ENCODE peak calls at places on chromosome 2, in eight cellular contexts. F is neural crest cell; N is H7; S is HuH-7.5; V is Peyer's patch; J is activated CD4-positive, alpha-beta T cell treated with anti-CD3 and anti-CD28 coated beads, Interleukin-2, amount 50 U/mL, for 24 hours; Z is stimulated activated CD8-positive, alpha-beta memory T cell treated with anti-CD3 and anti-CD28 coated beads, Interleukin-4, amount 100 ng/mL, for 1 hour; I is kidney. K is an unnamed sample.

GRCh38 chr2:79855264-79856006 is 342.6 kb downstream of the CTNNA2 start:
- DNase-seq in S (no peak), N (peak), F (no peak), Z (no peak), I (no peak), J (no peak), V (no peak), K (no peak)

GRCh38 chr2:46847185-46847710 is 68.4 kb downstream of the MCFD2 start:
- DNase-seq in Z (no peak), J (no peak), F (no peak), N (no peak), I (peak), S (no peak), V (peak), K (peak)

GRCh38 chr2:68368657-68369339 is 3.7 kb downstream of the PLEK start:
- DNase-seq in Z (no peak), J (no peak), V (no peak), N (no peak), I (no peak), S (no peak), F (no peak), K (no peak)

GRCh38 chr2:207879536-207879935 is 109.8 kb upstream of the FZD5 start:
- DNase-seq in F (no peak), I (no peak), S (no peak), V (no peak), J (no peak), N (no peak), Z (no peak), K (no peak)

GRCh38 chr2:95041060-95041823 is 15.7 kb downstream of the MAL start:
- DNase-seq in N (no peak), J (no peak), F (no peak), I (no peak), Z (no peak), S (no peak), V (no peak), K (no peak)

GRCh38 chr2:212520340-212520739 is 18.3 kb downstream of the ERBB4 start:
- DNase-seq in N (peak), Z (no peak), F (no peak), S (no peak), V (no peak), J (no peak), I (no peak), K (no peak)

GRCh38 chr2:7007846-7008741 is 90.9 kb downstream of the RNF144A start:
- DNase-seq in Z (no peak), J (no peak), N (peak), I (peak), F (no peak), V (peak), S (no peak), K (peak)

GRCh38 chr2:153043385-153043784 is 325.0 kb downstream of the ARL6IP6 start:
- DNase-seq in F (no peak), N (no peak), V (no peak), J (no peak), S (no peak), I (no peak), Z (no peak), K (no peak)

GRCh38 chr2:214497489-214497888 is 86.6 kb downstream of the VWC2L start:
- DNase-seq in V (no peak), F (no peak), I (no peak), N (no peak), J (no peak), S (no peak), Z (no peak), K (no peak)

GRCh38 chr2:230924470-230925341 is at the start of gene GPR55:
- DNase-seq in N (peak), S (peak), F (no peak), I (no peak), Z (no peak), J (peak), V (peak), K (peak)

GRCh38 chr2:219803294-219803693 is 175.9 kb downstream of the SLC4A3 start:
- DNase-seq in J (no peak), S (no peak), F (no peak), I (no peak), V (no peak), Z (no peak), N (no peak), K (no peak)

GRCh38 chr2:28664120-28664842 is 87.3 kb upstream of the PPP1CB start:
- DNase-seq in S (no peak), Z (no peak), V (no peak), J (no peak), N (no peak), I (peak), F (peak), K (no peak)

GRCh38 chr2:177147093-177147694 is 65.4 kb upstream of the HNRNPA3 start:
- DNase-seq in N (no peak), V (no peak), S (no peak), J (no peak), F (no peak), I (no peak), Z (no peak), K (no peak)

GRCh38 chr2:95366514-95366913 is 36.0 kb upstream of the FAHD2A start:
- DNase-seq in V (no peak), N (no peak), I (no peak), J (no peak), Z (no peak), S (no peak), F (no peak), K (no peak)

GRCh38 chr2:227701556-227701955 is 16.3 kb downstream of the SLC19A3 start:
- DNase-seq in Z (no peak), J (no peak), F (no peak), I (no peak), N (no peak), S (no peak), V (no peak), K (no peak)

GRCh38 chr2:181462032-181462431 is 4.8 kb downstream of the ITGA4 start:
- DNase-seq in J (no peak), V (no peak), S (no peak), F (no peak), N (no peak), Z (no peak), I (no peak), K (no peak)